ENCODE peak calls at places on chromosome 17, in ten cellular contexts. P is ovary; N is COLO829; T is activated CD4-positive, alpha-beta T cell treated with anti-CD3 and anti-CD28 coated beads for 48 hours; J is stimulated activated CD8-positive, alpha-beta memory T cell treated with anti-CD3 and anti-CD28 coated beads, Interleukin-12 subunit alpha, Interleukin-12 subunit beta, amount 100 ng/mL, for 4 hours; E is iPS-NIHi11; C is GM12892; H is activated naive CD8-positive, alpha-beta T cell treated with anti-CD3 and anti-CD28 coated beads, Interleukin-2, amount 50 U/mL, for 24 hours; U is cardiac muscle cell; O is stimulated activated CD4-positive, alpha-beta T cell treated with anti-CD3 and anti-CD28 coated beads, Interleukin-1b, Interleukin-23, amount 100 ng/mL, for 24 hours. X is an unnamed sample.
A peak's percentile ranks its signal among the peaks of the same experiment; 100 is the strongest.

GRCh38 chr17:66661411-66661843 is 173.5 kb upstream of the CACNG5 start:
- DNase-seq in P (no peak), E (no peak), H (no peak), U (no peak), N (no peak), J (no peak), T (no peak), O (no peak), C (no peak), X (no peak)

GRCh38 chr17:1108810-1109605 is 70.8 kb downstream of the ABR start:
- DNase-seq in N (no peak), O (peak; percentile 56), T (peak; percentile 70), J (peak; percentile 45), H (peak; percentile 66), C (peak; percentile 66), P (peak; percentile 49), U (peak; percentile 66), E (peak; percentile 62), X (peak; percentile 83)

GRCh38 chr17:17416400-17417360 is 60.1 kb upstream of the MED9 start:
- DNase-seq in O (no peak), C (no peak), E (no peak), N (no peak), J (no peak), T (peak; percentile 32), U (no peak), H (peak; percentile 22), P (no peak), X (peak; percentile 65)

GRCh38 chr17:47225436-47225858 is 16.3 kb downstream of the MYL4 start:
- DNase-seq in C (no peak), N (peak; percentile 42), T (no peak), E (no peak), J (no peak), U (no peak), H (no peak), P (peak; percentile 69), O (no peak), X (peak; percentile 65)

GRCh38 chr17:56744721-56745120 is 89.0 kb downstream of the C17orf67 start:
- DNase-seq in E (no peak), U (no peak), C (no peak), H (no peak), O (no peak), J (no peak), P (no peak), N (no peak), T (no peak), X (no peak)

GRCh38 chr17:61313515-61314326 is 85.9 kb upstream of the TBX2 start:
- DNase-seq in N (no peak), C (no peak), H (no peak), O (no peak), U (no peak), J (no peak), E (no peak), P (no peak), T (no peak), X (no peak)

GRCh38 chr17:82848022-82848592 is 8.3 kb upstream of the ZNF750 start:
- DNase-seq in J (peak; percentile 27), T (peak; percentile 52), E (no peak), N (no peak), C (no peak), U (no peak), O (peak; percentile 5), P (peak; percentile 69), H (peak; percentile 42), X (peak; percentile 83)

GRCh38 chr17:3964203-3965122 is at the start of gene ATP2A3:
- DNase-seq in T (peak; percentile 71), U (peak; percentile 31), E (peak; percentile 74), H (peak; percentile 76), O (peak; percentile 65), J (peak; percentile 60), C (peak; percentile 81), N (no peak), P (no peak), X (peak; percentile 63)

GRCh38 chr17:40532520-40533253 is 31.3 kb upstream of the TNS4 start:
- DNase-seq in C (no peak), H (no peak), N (peak; percentile 79), P (no peak), J (no peak), T (peak; percentile 2), U (no peak), E (no peak), O (no peak), X (no peak)

GRCh38 chr17:58335061-58335731 is 6.6 kb upstream of the TSPOAP1 start:
- DNase-seq in C (peak; percentile 16), J (no peak), E (no peak), P (no peak), N (no peak), T (peak; percentile 72), H (peak; percentile 72), O (peak; percentile 62), U (no peak), X (no peak)

GRCh38 chr17:5631958-5632357 is 47.6 kb upstream of the NLRP1 start:
- DNase-seq in P (no peak), E (peak; percentile 47), C (no peak), T (no peak), H (no peak), J (no peak), N (no peak), O (no peak), U (peak; percentile 66), X (no peak)

GRCh38 chr17:10744509-10745000 is 14.7 kb upstream of the TMEM220 start:
- DNase-seq in H (no peak), N (no peak), J (no peak), C (no peak), P (no peak), U (no peak), E (no peak), O (no peak), T (no peak), X (no peak)

GRCh38 chr17:419073-419735 is 66.6 kb upstream of the RPH3AL start:
- DNase-seq in U (no peak), P (no peak), N (no peak), C (no peak), H (peak; percentile 28), O (no peak), E (no peak), T (peak; percentile 47), J (no peak), X (no peak)

GRCh38 chr17:1830288-1830687 is 483 bp downstream of the RPA1 start:
- DNase-seq in O (no peak), P (no peak), C (no peak), H (no peak), J (no peak), T (peak; percentile 24), U (peak; percentile 34), N (no peak), E (peak; percentile 40), X (peak; percentile 13)

GRCh38 chr17:38601539-38602351 is 4.0 kb downstream of the SRCIN1 start:
- DNase-seq in T (no peak), P (no peak), E (no peak), H (no peak), J (no peak), U (peak; percentile 66), N (no peak), O (no peak), C (no peak), X (no peak)

GRCh38 chr17:36544320-36545092 is at the start of gene GGNBP2:
- DNase-seq in O (peak; percentile 86), J (peak; percentile 82), N (peak; percentile 86), T (peak; percentile 94), H (peak; percentile 95), C (peak; percentile 80), E (peak; percentile 89), P (peak; percentile 93), U (peak; percentile 97), X (peak; percentile 96)

GRCh38 chr17:75346906-75347305 is 57.7 kb upstream of the SLC25A19 start:
- DNase-seq in P (no peak), C (no peak), T (peak; percentile 63), E (no peak), U (no peak), J (no peak), N (no peak), O (no peak), H (peak; percentile 55), X (no peak)

GRCh38 chr17:63647065-63647725 is 25.0 kb downstream of the MAP3K3 start:
- DNase-seq in E (no peak), H (no peak), O (no peak), J (no peak), T (no peak), U (no peak), P (no peak), N (no peak), C (no peak), X (peak; percentile 79)

GRCh38 chr17:70102531-70102930 is 27.5 kb downstream of the KCNJ16 start:
- DNase-seq in U (no peak), J (no peak), N (no peak), T (no peak), E (no peak), O (no peak), C (no peak), H (no peak), P (no peak), X (no peak)

GRCh38 chr17:50102164-50102991 is 7.2 kb downstream of the PDK2 start:
- DNase-seq in T (no peak), C (no peak), N (no peak), H (no peak), P (no peak), E (no peak), O (no peak), J (no peak), U (no peak), X (peak; percentile 43)

GRCh38 chr17:45101883-45102811 is 30.2 kb downstream of the PLCD3 start:
- DNase-seq in C (no peak), O (no peak), E (no peak), P (no peak), J (no peak), U (no peak), H (no peak), N (peak; percentile 63), T (no peak), X (no peak)

GRCh38 chr17:3029213-3029913 is 34.0 kb downstream of the OR1D5 start:
- DNase-seq in C (no peak), U (no peak), N (no peak), E (peak; percentile 3), T (no peak), O (no peak), P (no peak), J (no peak), H (no peak), X (no peak)

GRCh38 chr17:36152639-36153120 is 23.8 kb downstream of the TBC1D3B start:
- DNase-seq in T (no peak), O (no peak), U (no peak), C (no peak), E (no peak), P (no peak), H (no peak), J (no peak), N (no peak), X (no peak)

GRCh38 chr17:72706396-72706981 is 386.0 kb downstream of the SLC39A11 start:
- DNase-seq in C (no peak), T (no peak), O (no peak), U (no peak), E (no peak), P (no peak), J (no peak), N (no peak), H (no peak), X (no peak)

GRCh38 chr17:5585814-5586558 is 1.7 kb upstream of the NLRP1 start:
- DNase-seq in O (no peak), C (no peak), J (no peak), T (peak; percentile 36), N (no peak), U (no peak), E (peak; percentile 25), P (no peak), H (peak; percentile 18), X (no peak)

GRCh38 chr17:9645858-9646555 is 690 bp downstream of the USP43 start:
- DNase-seq in H (peak; percentile 35), C (peak; percentile 33), O (no peak), J (no peak), E (peak; percentile 74), U (peak; percentile 71), N (no peak), P (no peak), T (peak; percentile 26), X (no peak)

GRCh38 chr17:68705331-68706166 is 104.4 kb upstream of the FAM20A start:
- DNase-seq in E (no peak), H (no peak), C (no peak), T (no peak), N (no peak), J (no peak), U (no peak), O (no peak), P (no peak), X (peak; percentile 36)

GRCh38 chr17:49656247-49656646 is 21.6 kb downstream of the SPOP start:
- DNase-seq in U (no peak), C (no peak), H (no peak), J (no peak), O (no peak), N (no peak), P (no peak), T (no peak), E (no peak), X (no peak)

X was measured in AG08396.